ENCODE peak calls at places on chromosomes 2 and 18, in five cellular contexts. One of them, this sample, is unnamed.

GRCh38 chr18:27500531-27500930 is 315.4 kb upstream of the CHST9 start:
- DNase-seq in GM13977: no peak
- DNase-seq in NCI-H2029: no peak
- DNase-seq in stimulated activated CD4-positive, alpha-beta T cell treated with anti-CD3 and anti-CD28 coated beads, Interleukin-2, amount 100 ng/mL, for 24 hours: no peak
- DNase-seq in NCI-H774: no peak
- DNase-seq in this sample: no peak

GRCh38 chr2:120934891-120935338 is 199.2 kb downstream of the GLI2 start:
- DNase-seq in GM13977: no peak
- DNase-seq in NCI-H2029: no peak
- DNase-seq in stimulated activated CD4-positive, alpha-beta T cell treated with anti-CD3 and anti-CD28 coated beads, Interleukin-2, amount 100 ng/mL, for 24 hours: no peak
- DNase-seq in NCI-H774: no peak
- DNase-seq in this sample: no peak

GRCh38 chr2:42793314-42794270 is 1.2 kb upstream of the HAAO start:
- DNase-seq in GM13977: peak; percentile 48
- DNase-seq in NCI-H2029: no peak
- DNase-seq in stimulated activated CD4-positive, alpha-beta T cell treated with anti-CD3 and anti-CD28 coated beads, Interleukin-2, amount 100 ng/mL, for 24 hours: no peak
- DNase-seq in NCI-H774: no peak
- DNase-seq in this sample: no peak

GRCh38 chr2:134493797-134494196 is 225.0 kb downstream of the TMEM163 start:
- DNase-seq in GM13977: no peak
- DNase-seq in NCI-H2029: no peak
- DNase-seq in stimulated activated CD4-positive, alpha-beta T cell treated with anti-CD3 and anti-CD28 coated beads, Interleukin-2, amount 100 ng/mL, for 24 hours: no peak
- DNase-seq in NCI-H774: no peak
- DNase-seq in this sample: no peak

GRCh38 chr18:9092665-9093064 is 9.8 kb upstream of the NDUFV2 start:
- DNase-seq in GM13977: no peak
- DNase-seq in NCI-H2029: no peak
- DNase-seq in stimulated activated CD4-positive, alpha-beta T cell treated with anti-CD3 and anti-CD28 coated beads, Interleukin-2, amount 100 ng/mL, for 24 hours: no peak
- DNase-seq in NCI-H774: no peak
- DNase-seq in this sample: no peak

GRCh38 chr2:12935226-12935625 is 218.5 kb downstream of the TRIB2 start:
- DNase-seq in GM13977: no peak
- DNase-seq in NCI-H2029: no peak
- DNase-seq in stimulated activated CD4-positive, alpha-beta T cell treated with anti-CD3 and anti-CD28 coated beads, Interleukin-2, amount 100 ng/mL, for 24 hours: no peak
- DNase-seq in NCI-H774: no peak
- DNase-seq in this sample: no peak

GRCh38 chr2:70121627-70122372 is 34.5 kb downstream of the PCBP1 start:
- DNase-seq in GM13977: no peak
- DNase-seq in NCI-H2029: no peak
- DNase-seq in stimulated activated CD4-positive, alpha-beta T cell treated with anti-CD3 and anti-CD28 coated beads, Interleukin-2, amount 100 ng/mL, for 24 hours: no peak
- DNase-seq in NCI-H774: no peak
- DNase-seq in this sample: no peak

GRCh38 chr2:29323301-29323700 is 208.1 kb downstream of the CLIP4 start:
- DNase-seq in GM13977: no peak
- DNase-seq in NCI-H2029: no peak
- DNase-seq in stimulated activated CD4-positive, alpha-beta T cell treated with anti-CD3 and anti-CD28 coated beads, Interleukin-2, amount 100 ng/mL, for 24 hours: no peak
- DNase-seq in NCI-H774: no peak
- DNase-seq in this sample: no peak

GRCh38 chr18:64234336-64234735 is 85.4 kb upstream of the LINC00305 start:
- DNase-seq in GM13977: no peak
- DNase-seq in NCI-H2029: no peak
- DNase-seq in stimulated activated CD4-positive, alpha-beta T cell treated with anti-CD3 and anti-CD28 coated beads, Interleukin-2, amount 100 ng/mL, for 24 hours: no peak
- DNase-seq in NCI-H774: no peak
- DNase-seq in this sample: peak; percentile 42

GRCh38 chr2:158509928-158510797 is 53.4 kb downstream of the PKP4 start:
- DNase-seq in GM13977: no peak
- DNase-seq in NCI-H2029: no peak
- DNase-seq in stimulated activated CD4-positive, alpha-beta T cell treated with anti-CD3 and anti-CD28 coated beads, Interleukin-2, amount 100 ng/mL, for 24 hours: no peak
- DNase-seq in NCI-H774: no peak
- DNase-seq in this sample: no peak

This sample was measured in NCI-H1436.